ENCODE peak calls at places on chromosomes 5 and 9, in four cellular contexts. One of them, this sample, is unnamed.

GRCh38 chr5:94314507-94315170 is 303.8 kb downstream of the KIAA0825 start:
- DNase-seq in H1: no peak
- DNase-seq in GM12878: no peak
- DNase-seq in K562: no peak
- DNase-seq in this sample: no peak

GRCh38 chr5:156481741-156482140 is 154.8 kb downstream of the SGCD start:
- DNase-seq in GM12878: no peak
- DNase-seq in H1: no peak
- DNase-seq in K562: no peak
- DNase-seq in this sample: no peak

GRCh38 chr9:71721786-71722295 is 46.5 kb downstream of the CEMIP2 start:
- DNase-seq in H1: no peak
- DNase-seq in K562: no peak
- DNase-seq in GM12878: no peak
- DNase-seq in this sample: no peak

GRCh38 chr9:27413507-27414214 is 110.4 kb upstream of the IFNK start:
- DNase-seq in K562: no peak
- DNase-seq in H1: no peak
- DNase-seq in GM12878: no peak
- DNase-seq in this sample: no peak

GRCh38 chr9:134134949-134135342 is 936 bp upstream of the WDR5 start:
- DNase-seq in GM12878: no peak
- DNase-seq in H1: no peak
- DNase-seq in K562: peak
- DNase-seq in this sample: no peak

GRCh38 chr5:100852988-100853449 is 50.1 kb downstream of the ST8SIA4 start:
- DNase-seq in GM12878: peak
- DNase-seq in H1: no peak
- DNase-seq in K562: no peak
- DNase-seq in this sample: no peak

GRCh38 chr9:135073081-135073740 is 14.3 kb upstream of the OLFM1 start:
- DNase-seq in K562: no peak
- DNase-seq in GM12878: no peak
- DNase-seq in H1: no peak
- DNase-seq in this sample: no peak

GRCh38 chr5:141821430-141821925 is 56.7 kb downstream of the PCDH1 start:
- DNase-seq in K562: peak
- DNase-seq in GM12878: no peak
- DNase-seq in H1: no peak
- DNase-seq in this sample: peak

GRCh38 chr5:131694926-131695325 is 59.9 kb upstream of the RAPGEF6 start:
- DNase-seq in GM12878: no peak
- DNase-seq in K562: no peak
- DNase-seq in H1: no peak
- DNase-seq in this sample: no peak

GRCh38 chr9:136171801-136172411 is 33.0 kb downstream of the LHX3 start:
- DNase-seq in H1: peak
- DNase-seq in K562: no peak
- DNase-seq in GM12878: no peak
- DNase-seq in this sample: no peak

GRCh38 chr5:170541146-170541769 is 37.4 kb downstream of the KCNIP1 start:
- DNase-seq in GM12878: no peak
- DNase-seq in K562: no peak
- DNase-seq in H1: no peak
- DNase-seq in this sample: no peak

GRCh38 chr5:133531178-133531577 is 81.2 kb downstream of the FSTL4 start:
- DNase-seq in H1: no peak
- DNase-seq in K562: no peak
- DNase-seq in GM12878: no peak
- DNase-seq in this sample: no peak

GRCh38 chr5:34057118-34057517 is 14.1 kb upstream of the C1QTNF3 start:
- DNase-seq in K562: no peak
- DNase-seq in GM12878: no peak
- DNase-seq in H1: no peak
- DNase-seq in this sample: no peak

GRCh38 chr9:8856686-8857329 is 1057.2 kb upstream of the DMAC1 start:
- DNase-seq in GM12878: no peak
- DNase-seq in K562: no peak
- DNase-seq in H1: no peak
- DNase-seq in this sample: no peak

GRCh38 chr5:132489051-132489770 is 1.4 kb downstream of the IRF1 start:
- DNase-seq in K562: no peak
- DNase-seq in GM12878: no peak
- DNase-seq in H1: no peak
- DNase-seq in this sample: no peak

GRCh38 chr5:6359941-6360683 is 18.2 kb downstream of the MED10 start:
- DNase-seq in H1: no peak
- DNase-seq in K562: no peak
- DNase-seq in GM12878: no peak
- DNase-seq in this sample: no peak

GRCh38 chr9:134379774-134380431 is 53.6 kb downstream of the RXRA start:
- DNase-seq in K562: no peak
- DNase-seq in H1: no peak
- DNase-seq in GM12878: no peak
- DNase-seq in this sample: peak

GRCh38 chr9:69885474-69885929 is 64.9 kb downstream of the CFAP95 start:
- DNase-seq in H1: no peak
- DNase-seq in K562: no peak
- DNase-seq in GM12878: no peak
- DNase-seq in this sample: no peak

GRCh38 chr5:72324186-72324825 is 4.1 kb downstream of the PTCD2 start:
- DNase-seq in GM12878: no peak
- DNase-seq in H1: no peak
- DNase-seq in K562: no peak
- DNase-seq in this sample: no peak

GRCh38 chr5:149407331-149408251 is 28.5 kb upstream of the IL17B start:
- DNase-seq in GM12878: no peak
- DNase-seq in K562: no peak
- DNase-seq in H1: no peak
- DNase-seq in this sample: no peak

GRCh38 chr9:94929373-94929764 is 202.9 kb downstream of the AOPEP start:
- DNase-seq in GM12878: no peak
- DNase-seq in K562: no peak
- DNase-seq in H1: no peak
- DNase-seq in this sample: no peak

GRCh38 chr9:37936965-37937364 is 33.0 kb upstream of the SLC25A51 start:
- DNase-seq in GM12878: no peak
- DNase-seq in H1: no peak
- DNase-seq in K562: peak
- DNase-seq in this sample: no peak

GRCh38 chr9:6827370-6827949 is 69.7 kb downstream of the KDM4C start:
- DNase-seq in H1: peak
- DNase-seq in K562: peak
- DNase-seq in GM12878: peak
- DNase-seq in this sample: peak

GRCh38 chr5:140806834-140807775 is at the start of gene PCDHA4:
- DNase-seq in H1: peak
- DNase-seq in GM12878: no peak
- DNase-seq in K562: peak
- DNase-seq in this sample: no peak

GRCh38 chr5:179289756-179290385 is 55.4 kb downstream of the ADAMTS2 start:
- DNase-seq in K562: no peak
- DNase-seq in GM12878: no peak
- DNase-seq in H1: no peak
- DNase-seq in this sample: no peak

GRCh38 chr5:93675458-93676450 is 65.6 kb downstream of the POU5F2 start:
- DNase-seq in H1: no peak
- DNase-seq in GM12878: no peak
- DNase-seq in K562: no peak
- DNase-seq in this sample: no peak

GRCh38 chr9:17731308-17731707 is 152.4 kb downstream of the SH3GL2 start:
- DNase-seq in H1: no peak
- DNase-seq in K562: no peak
- DNase-seq in GM12878: no peak
- DNase-seq in this sample: no peak

GRCh38 chr5:148972958-148973357 is 89.9 kb downstream of the SH3TC2 start:
- DNase-seq in GM12878: no peak
- DNase-seq in K562: no peak
- DNase-seq in H1: no peak
- DNase-seq in this sample: peak

GRCh38 chr9:111828193-111828592 is 33.5 kb upstream of the SHOC1 start:
- DNase-seq in GM12878: no peak
- DNase-seq in K562: peak
- DNase-seq in H1: no peak
- DNase-seq in this sample: no peak

GRCh38 chr5:130528474-130528873 is 624.2 kb downstream of the CHSY3 start:
- DNase-seq in H1: no peak
- DNase-seq in K562: no peak
- DNase-seq in GM12878: no peak
- DNase-seq in this sample: no peak

GRCh38 chr9:116543731-116544400 is 143.2 kb upstream of the TRIM32 start:
- DNase-seq in H1: no peak
- DNase-seq in GM12878: no peak
- DNase-seq in K562: no peak
- DNase-seq in this sample: no peak

GRCh38 chr9:87238545-87238944 is 259.1 kb upstream of the DAPK1 start:
- DNase-seq in GM12878: no peak
- DNase-seq in K562: no peak
- DNase-seq in H1: no peak
- DNase-seq in this sample: no peak

GRCh38 chr9:81814794-81815464 is 113.3 kb upstream of the SPATA31D4 start:
- DNase-seq in H1: no peak
- DNase-seq in GM12878: peak
- DNase-seq in K562: no peak
- DNase-seq in this sample: no peak

GRCh38 chr9:19049872-19050636 is 827 bp downstream of the RRAGA start:
- DNase-seq in GM12878: no peak
- DNase-seq in H1: no peak
- DNase-seq in K562: peak
- DNase-seq in this sample: no peak

GRCh38 chr9:116175616-116176015 is 22.0 kb downstream of the PAPPA start:
- DNase-seq in GM12878: no peak
- DNase-seq in H1: no peak
- DNase-seq in K562: no peak
- DNase-seq in this sample: no peak

GRCh38 chr9:128150594-128151342 is 1.5 kb downstream of the LCN2 start:
- DNase-seq in K562: peak
- DNase-seq in GM12878: no peak
- DNase-seq in H1: peak
- DNase-seq in this sample: peak

GRCh38 chr5:141623621-141624020 is 4.8 kb upstream of the DIAPH1 start:
- DNase-seq in H1: no peak
- DNase-seq in K562: no peak
- DNase-seq in GM12878: no peak
- DNase-seq in this sample: no peak

DNA sequence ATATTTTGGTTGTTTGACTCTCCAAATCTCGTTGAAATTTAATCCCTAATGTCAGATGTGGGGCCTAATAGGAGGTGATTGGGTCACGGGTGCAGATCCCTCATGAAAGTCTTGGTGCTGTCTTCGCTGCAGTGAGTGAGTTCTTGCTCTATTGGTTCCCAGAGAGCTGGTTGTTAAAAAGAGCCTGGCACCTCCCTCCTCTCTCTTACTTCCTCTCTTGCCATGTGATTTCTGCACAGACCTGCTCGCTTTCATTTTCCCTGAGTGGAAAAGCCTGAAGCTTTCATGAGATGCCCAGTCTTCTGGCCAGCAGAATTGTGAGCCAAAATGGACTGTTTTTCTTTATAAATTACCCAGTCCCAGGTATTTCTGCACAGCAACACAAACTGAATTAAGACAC is 221.6 kb downstream of the MAT2B start:
- DNase-seq in H1: no peak
- DNase-seq in GM12878: peak
- DNase-seq in K562: no peak
- DNase-seq in this sample: no peak
- TF ChIP-seq EGR1 in H1: no peak
- TF ChIP-seq EGR1 in GM12878: no peak
- TF ChIP-seq EGR1 in K562: no peak
- TF ChIP-seq EGR1 in this sample: no peak

DNA sequence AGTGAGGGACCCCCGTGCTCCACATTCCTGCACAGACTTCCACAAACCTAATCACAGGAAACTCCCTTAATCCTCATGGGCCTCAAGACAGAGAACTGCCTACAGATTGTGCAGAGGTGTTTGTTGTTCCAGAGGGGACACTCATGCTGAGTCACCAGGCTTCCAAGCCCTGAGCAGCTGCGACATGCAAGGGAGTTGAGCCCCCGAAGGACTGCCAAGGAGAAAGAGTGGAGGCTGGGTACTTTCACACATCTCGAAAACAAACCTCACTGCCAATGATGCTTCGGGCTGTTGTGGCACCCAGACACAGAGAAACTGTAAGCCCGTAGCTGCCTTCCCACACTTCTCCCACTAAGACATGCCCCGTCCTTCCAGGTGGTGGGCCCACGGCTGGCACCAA is 480.8 kb downstream of the CDH12 start:
- DNase-seq in H1: no peak
- DNase-seq in K562: no peak
- DNase-seq in GM12878: no peak
- DNase-seq in this sample: no peak
- TF ChIP-seq EGR1 in H1: no peak
- TF ChIP-seq EGR1 in K562: no peak
- TF ChIP-seq EGR1 in GM12878: no peak
- TF ChIP-seq EGR1 in this sample: no peak

GRCh38 chr9:124054671-124055212 is 43.2 kb downstream of the LHX2 start:
- DNase-seq in H1: no peak
- DNase-seq in GM12878: peak
- DNase-seq in K562: peak
- DNase-seq in this sample: no peak
- TF ChIP-seq EGR1 in H1: no peak
- TF ChIP-seq EGR1 in GM12878: no peak
- TF ChIP-seq EGR1 in K562: peak
- TF ChIP-seq EGR1 in this sample: no peak

DNA sequence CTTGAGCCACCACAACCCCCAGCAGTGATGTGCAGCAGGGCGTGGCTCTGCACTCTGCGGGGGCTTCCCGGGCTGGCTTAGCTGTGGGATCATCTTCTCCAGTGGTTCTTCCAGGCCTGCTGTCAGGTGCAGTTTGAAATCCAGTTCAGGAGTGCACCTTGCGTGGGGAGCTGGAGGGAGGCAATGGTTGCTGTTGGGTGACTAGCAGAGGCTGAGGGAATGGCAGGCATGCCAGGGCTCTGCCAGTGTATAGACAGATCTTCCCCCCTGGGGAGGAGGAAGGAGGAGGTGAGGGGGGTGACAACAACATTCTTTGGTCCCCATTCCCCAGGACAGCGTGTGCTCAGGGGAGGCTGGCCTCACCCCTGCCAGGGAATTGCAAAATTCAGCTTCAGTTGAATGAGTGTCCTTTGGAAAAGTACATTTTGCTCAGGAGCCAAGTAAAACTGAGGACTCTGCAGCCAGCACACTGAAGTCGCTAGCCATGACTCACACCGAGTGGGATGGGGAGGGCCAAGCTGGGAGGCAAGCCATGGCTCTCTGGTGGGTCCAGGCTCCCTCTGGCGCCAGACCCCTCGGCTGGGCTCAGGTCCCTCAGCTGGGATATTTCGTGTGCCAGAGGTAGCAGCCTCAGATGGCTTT is 35.0 kb downstream of the ERGIC1 start:
- DNase-seq in H1: no peak
- DNase-seq in GM12878: no peak
- DNase-seq in K562: peak
- DNase-seq in this sample: peak
- TF ChIP-seq EGR1 in H1: no peak
- TF ChIP-seq EGR1 in GM12878: no peak
- TF ChIP-seq EGR1 in K562: no peak
- TF ChIP-seq EGR1 in this sample: no peak

This sample was measured in HCT116.